ENCODE peak calls at places on chromosomes 6 and 20, in four cellular contexts. V, P, A and I are unnamed samples. For H3K27me3, the result is how much of the 10 kb centered on the place peaks cover.

GRCh38 chr6:135046912-135047311 is 7.7 kb downstream of the HBS1L start:
- DNase-seq in V (no peak), P (no peak), A (no peak), I (no peak)

GRCh38 chr6:79868098-79868722 is 79.1 kb downstream of the ELOVL4 start:
- DNase-seq in V (no peak), P (peak), A (peak), I (peak)

GRCh38 chr6:74100719-74101287 is 404.8 kb downstream of the CD109 start:
- DNase-seq in P (no peak), V (no peak), A (no peak), I (no peak)

GRCh38 chr6:149079911-149080501 is 237.5 kb upstream of the TAB2 start:
- DNase-seq in V (no peak), P (peak), A (no peak), I (no peak)

GRCh38 chr6:165632194-165632593 is 30.8 kb downstream of the PDE10A start:
- DNase-seq in P (no peak), V (no peak), A (no peak), I (no peak)

GRCh38 chr6:155444120-155444917 is 11.3 kb downstream of the NOX3 start:
- DNase-seq in P (peak), V (no peak), A (no peak), I (no peak)

GRCh38 chr6:46453221-46453620 is 38.0 kb downstream of the RCAN2 start:
- DNase-seq in P (peak), A (no peak), V (no peak), I (no peak)

GRCh38 chr6:19812512-19813119 is 24.6 kb upstream of the ID4 start:
- DNase-seq in V (no peak), A (no peak), P (peak), I (peak)

GRCh38 chr6:166587631-166588413 is 1.3 kb upstream of the RAMACL start:
- DNase-seq in A (no peak), V (no peak), P (no peak), I (no peak)

GRCh38 chr6:137829641-137830083 is 37.4 kb upstream of the TNFAIP3 start:
- DNase-seq in V (no peak), P (no peak), A (no peak), I (no peak)

GRCh38 chr6:43386492-43386891 is 17.0 kb upstream of the ZNF318 start:
- DNase-seq in P (no peak), A (no peak), V (no peak), I (peak)

GRCh38 chr20:57498425-57499400 is 26.2 kb downstream of the CTCFL start:
- DNase-seq in V (peak), P (peak), A (peak), I (peak)

GRCh38 chr6:15682965-15683822 is 20.4 kb upstream of the DTNBP1 start:
- DNase-seq in V (no peak), P (no peak), A (peak), I (no peak)

GRCh38 chr6:152189736-152190135 is 382.3 kb downstream of the ESR1 start:
- DNase-seq in P (no peak), A (no peak), V (no peak), I (no peak)

GRCh38 chr6:679282-679681 is 13.7 kb downstream of the EXOC2 start:
- DNase-seq in A (no peak), V (no peak), P (peak), I (no peak)

GRCh38 chr20:34736106-34736505 is 32.0 kb downstream of the TP53INP2 start:
- DNase-seq in A (no peak), P (no peak), V (no peak), I (no peak)

GRCh38 chr6:126919947-126920346 is 198.5 kb upstream of the RSPO3 start:
- DNase-seq in P (peak), V (no peak), A (no peak), I (no peak)

GRCh38 chr6:41371461-41371991 is 36.1 kb downstream of the NCR2 start:
- DNase-seq in V (no peak), P (peak), A (peak), I (peak)

GRCh38 chr6:55980627-55981211 is 105.3 kb upstream of the BMP5 start:
- DNase-seq in A (peak), P (peak), V (no peak), I (peak)

GRCh38 chr6:80132942-80133517 is 26.6 kb downstream of the BCKDHB start:
- DNase-seq in V (peak), A (peak), P (peak), I (no peak)

GRCh38 chr6:1464796-1465348 is 75.5 kb downstream of the FOXF2 start:
- DNase-seq in P (no peak), V (no peak), A (no peak), I (no peak)

GRCh38 chr6:131652472-131652871 is 15.4 kb downstream of the ENPP3 start:
- DNase-seq in V (no peak), A (no peak), P (no peak), I (no peak)

GRCh38 chr20:45487231-45487635 is 17.7 kb downstream of the WFDC2 start:
- DNase-seq in V (no peak), A (no peak), P (no peak), I (peak)

GRCh38 chr20:18456600-18456999 is 10.2 kb downstream of the DZANK1 start:
- DNase-seq in P (no peak), A (no peak), V (no peak), I (no peak)

GRCh38 chr6:36514554-36515456 is 32.5 kb downstream of the STK38 start:
- DNase-seq in V (no peak), P (no peak), A (no peak), I (no peak)

GRCh38 chr6:20416567-20417345 is 15.1 kb downstream of the E2F3 start:
- DNase-seq in P (peak), A (no peak), V (no peak), I (no peak)

DNA sequence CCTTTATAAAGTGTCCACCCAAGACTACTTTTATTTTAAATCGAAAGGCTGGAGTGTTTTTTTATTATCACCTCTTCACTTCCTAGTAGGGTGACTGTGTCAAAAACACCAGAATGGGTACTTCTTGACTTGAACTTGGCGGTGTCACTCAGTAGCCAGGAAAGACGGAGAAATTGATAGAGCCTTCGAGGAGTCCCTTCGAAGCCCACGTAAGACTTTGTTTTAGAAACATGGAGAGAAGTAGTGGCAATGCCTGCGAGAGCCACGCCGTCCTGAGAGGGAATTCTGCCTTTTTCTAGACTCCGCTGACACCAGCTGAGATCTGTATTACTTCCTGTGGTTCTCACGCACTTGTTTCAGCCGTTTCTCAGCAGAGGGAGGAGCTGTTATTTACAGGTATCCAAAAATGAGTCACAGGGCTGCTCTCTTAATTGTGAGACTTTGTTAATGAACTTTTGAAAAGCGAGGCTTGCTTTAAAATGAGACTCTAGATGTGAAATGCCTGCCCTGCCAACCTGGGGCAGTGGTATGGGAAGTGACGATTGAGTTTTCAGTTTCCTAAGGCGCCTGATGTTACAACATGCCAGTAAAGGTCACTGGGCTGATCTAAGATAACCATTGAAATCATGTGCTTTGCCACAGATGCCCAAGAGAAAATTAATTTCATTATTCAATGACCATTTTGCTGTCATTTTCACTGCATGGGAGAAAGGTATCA is 852 bp downstream of the STX11 start:
- DNase-seq in A (no peak), P (no peak), V (peak), I (peak)
- H3K27me3 ChIP-seq in A (under half), P (under half), V (under half), I (under half)

GRCh38 chr20:47782920-47783552 is 2.2 kb downstream of the SULF2 start:
- DNase-seq in A (no peak), P (no peak), V (no peak), I (no peak)

GRCh38 chr20:47784599-47785320 is 521 bp downstream of the SULF2 start:
- DNase-seq in A (peak), P (no peak), V (no peak), I (peak)

GRCh38 chr20:47785321-47785899 is at the start of gene SULF2:
- DNase-seq in P (no peak), A (no peak), V (no peak), I (peak)

GRCh38 chr20:47785900-47786762 is 850 bp upstream of the SULF2 start:
- DNase-seq in P (peak), V (no peak), A (peak), I (peak)

GRCh38 chr20:47784256-47784598 is 1.1 kb downstream of the SULF2 start:
- DNase-seq in A (no peak), P (no peak), V (no peak), I (no peak)
- H3K27me3 ChIP-seq in A (under half), P (under half), V (under half), I (under half)

DNA sequence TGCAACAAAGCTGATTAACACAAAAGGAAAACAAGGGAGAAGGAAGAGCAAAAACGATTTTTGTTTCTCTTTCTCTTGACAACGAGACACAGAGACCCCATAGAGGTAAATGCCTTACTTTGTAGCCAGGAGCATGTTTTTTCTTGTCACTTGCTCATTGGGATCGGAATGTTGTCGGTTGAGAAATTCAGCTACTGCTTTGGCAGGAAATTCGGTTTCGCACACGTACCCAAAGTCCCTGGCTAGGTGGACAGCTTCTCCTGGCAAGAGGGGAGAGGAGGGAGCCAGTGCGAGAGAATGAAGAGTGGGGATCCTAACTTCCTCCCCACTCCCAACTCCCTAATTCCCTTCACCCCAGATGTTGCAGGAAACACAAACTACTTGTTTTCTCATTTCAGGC is 14.5 kb downstream of the TFAP2A start:
- DNase-seq in P (no peak), V (no peak), A (no peak), I (no peak)
- H3K27me3 ChIP-seq in P (under half), V (half or more), A (under half), I (half or more)

GRCh38 chr6:168100011-168100802 is 21.2 kb upstream of the FRMD1 start:
- DNase-seq in V (no peak), A (no peak), P (no peak), I (peak)

GRCh38 chr6:168101201-168102092 is 22.4 kb upstream of the FRMD1 start:
- DNase-seq in V (no peak), A (no peak), P (no peak), I (peak)

GRCh38 chr6:168102093-168102985 is 23.3 kb upstream of the FRMD1 start:
- DNase-seq in V (no peak), A (no peak), P (no peak), I (peak)

GRCh38 chr6:168099201-168100010 is 20.4 kb upstream of the FRMD1 start:
- DNase-seq in P (no peak), A (no peak), V (no peak), I (peak)

GRCh38 chr6:168100803-168101095 is 21.7 kb upstream of the FRMD1 start:
- DNase-seq in P (no peak), A (no peak), V (no peak), I (no peak)
- H3K27me3 ChIP-seq in P (under half), A (under half), V (under half), I (under half)

GRCh38 chr6:3235969-3236368 is 8.5 kb upstream of the TUBB2B start:
- DNase-seq in A (no peak), P (no peak), V (no peak), I (no peak)

GRCh38 chr6:3235486-3235885 is 8.0 kb upstream of the TUBB2B start:
- DNase-seq in A (no peak), P (no peak), V (no peak), I (no peak)

GRCh38 chr6:3239110-3239830 is 11.8 kb upstream of the TUBB2B start:
- DNase-seq in A (peak), P (no peak), V (no peak), I (peak)

GRCh38 chr6:3240595-3240994 is 13.1 kb upstream of the TUBB2B start:
- DNase-seq in A (no peak), V (no peak), P (no peak), I (no peak)

DNA sequence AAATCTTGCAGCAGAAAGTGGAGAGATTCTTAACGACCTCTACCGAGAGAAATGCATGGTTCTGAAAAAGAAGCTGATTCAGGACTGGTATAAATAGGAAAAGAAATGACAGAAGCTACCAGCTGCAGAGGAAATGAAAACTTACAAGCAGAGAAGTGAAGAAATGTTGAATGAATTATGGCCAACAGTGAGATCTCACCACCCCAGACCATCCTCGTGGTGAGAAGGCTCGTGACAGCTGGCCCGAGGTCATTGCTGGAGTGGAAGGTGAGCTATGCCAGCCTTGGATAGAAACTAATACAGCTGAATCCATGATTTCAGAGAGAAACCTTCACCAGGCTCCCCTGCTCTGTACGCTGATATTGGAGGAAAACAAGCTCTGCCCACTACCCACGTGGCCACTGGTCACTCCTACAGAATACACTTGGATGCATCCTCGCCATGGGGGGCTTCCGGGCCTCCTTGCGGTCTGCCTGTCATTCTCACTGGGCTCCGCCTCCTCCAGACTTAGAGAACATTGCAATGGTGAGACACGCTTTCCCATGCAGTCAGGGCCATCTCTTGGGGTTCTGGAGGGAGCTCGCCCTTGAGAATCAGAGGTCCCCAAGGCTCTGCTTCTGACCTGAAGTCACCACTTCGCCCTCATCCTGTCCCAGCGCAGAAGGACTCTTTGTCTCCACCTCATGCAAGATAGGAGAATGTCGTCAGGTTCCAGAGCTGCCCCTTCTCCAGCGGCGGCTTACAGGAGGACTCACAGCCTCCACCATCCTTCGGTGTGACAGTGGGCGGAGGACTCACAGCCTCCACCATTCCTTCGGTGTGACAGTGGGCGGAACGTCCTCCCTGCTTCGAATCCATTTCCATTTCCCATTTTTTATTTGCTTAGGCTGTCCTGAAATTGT is 10.6 kb upstream of the TUBB2B start:
- DNase-seq in A (no peak), V (no peak), P (peak), I (peak)
- H3K27me3 ChIP-seq in A (under half), V (under half), P (under half), I (under half)

DNA sequence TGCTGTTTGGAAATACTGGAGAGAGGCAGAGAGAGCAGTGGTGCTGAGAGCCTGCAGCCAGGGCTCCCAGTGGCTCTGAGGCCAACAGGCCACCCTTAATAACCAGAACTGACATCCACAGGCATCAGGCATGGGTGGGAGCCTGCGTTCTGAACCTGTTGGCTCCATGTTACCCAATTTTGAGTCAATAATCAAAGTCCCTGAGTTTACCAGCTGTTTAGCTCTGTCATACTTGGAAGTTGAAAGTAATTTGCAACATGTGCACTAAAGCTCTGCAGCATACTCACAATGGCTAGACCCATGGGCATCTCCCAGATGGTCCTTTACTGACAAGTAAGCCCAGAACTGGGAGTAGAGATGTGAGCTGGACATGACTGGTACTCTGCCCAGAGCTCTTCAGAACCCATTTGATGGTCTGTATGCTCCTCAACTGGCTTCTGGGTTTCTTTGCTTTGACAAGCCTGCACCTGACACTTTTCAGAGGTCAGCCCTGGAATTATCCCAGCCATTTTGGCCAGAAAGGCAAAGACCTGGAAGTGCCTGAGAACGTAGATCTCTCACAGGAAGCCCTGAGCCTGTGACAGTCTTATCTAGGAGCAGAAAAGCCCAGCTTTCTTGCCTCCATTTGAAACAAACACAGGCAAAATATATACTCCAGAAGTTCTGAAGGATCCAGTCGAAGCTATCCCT is 122.4 kb upstream of the CITED2 start:
- DNase-seq in P (no peak), V (no peak), A (no peak), I (no peak)
- H3K27me3 ChIP-seq in P (under half), V (under half), A (under half), I (under half)

GRCh38 chr6:108169801-108170606 is 4.2 kb downstream of the NR2E1 start:
- DNase-seq in A (no peak), V (no peak), P (no peak), I (peak)
- H3K27me3 ChIP-seq in A (under half), V (half or more), P (half or more), I (half or more)